ENCODE peak calls at places on chromosome 17, in five cellular contexts. C is uterus, X is tibial artery, D is pancreas, G is colonic mucosa. E is an unnamed sample. For H3K9me3, the result is how much of the 10 kb centered on the place peaks cover.

GRCh38 chr17:9389116-9389515 is 186.5 kb downstream of the STX8 start:
- DNase-seq in D (no peak), G (no peak), C (no peak), X (no peak), E (no peak)

GRCh38 chr17:31251618-31252328 is 45.3 kb downstream of the OMG start:
- DNase-seq in X (no peak), G (no peak), C (no peak), D (no peak), E (no peak)

GRCh38 chr17:44065668-44066203 is 735 bp downstream of the LSM12 start:
- DNase-seq in X (no peak), C (no peak), D (no peak), G (no peak), E (peak)

GRCh38 chr17:35065880-35066279 is 2.4 kb upstream of the RFFL start:
- DNase-seq in X (no peak), C (no peak), D (no peak), G (no peak), E (no peak)

GRCh38 chr17:83181991-83182619 is 102.7 kb downstream of the METRNL start:
- DNase-seq in X (no peak), G (no peak), D (no peak), C (peak), E (no peak)

GRCh38 chr17:15928286-15928785 is 16.6 kb upstream of the ADORA2B start:
- DNase-seq in D (no peak), G (no peak), X (no peak), C (no peak), E (no peak)

GRCh38 chr17:62150471-62150870 is 85.4 kb upstream of the MED13 start:
- DNase-seq in D (no peak), G (no peak), X (no peak), C (no peak), E (no peak)

GRCh38 chr17:1232331-1232730 is 37.9 kb upstream of the BHLHA9 start:
- DNase-seq in D (no peak), G (no peak), X (no peak), C (no peak), E (no peak)

GRCh38 chr17:29054835-29055234 is 11.9 kb downstream of the PIPOX start:
- DNase-seq in X (no peak), D (no peak), G (no peak), C (no peak), E (no peak)

GRCh38 chr17:49913226-49914095 is 55.5 kb upstream of the DLX4 start:
- DNase-seq in D (no peak), C (no peak), G (no peak), X (no peak), E (no peak)

GRCh38 chr17:4174556-4174955 is 31.6 kb downstream of the CYB5D2 start:
- DNase-seq in C (no peak), G (no peak), D (no peak), X (no peak), E (no peak)

GRCh38 chr17:81840826-81841778 is 6.3 kb upstream of the PPP1R27 start:
- DNase-seq in X (no peak), G (no peak), C (no peak), D (peak), E (no peak)

GRCh38 chr17:40317345-40317873 is 8.4 kb downstream of the RARA start:
- DNase-seq in X (no peak), D (no peak), G (peak), C (peak), E (no peak)

GRCh38 chr17:43888548-43888947 is 18.8 kb downstream of the MPP2 start:
- DNase-seq in D (no peak), X (no peak), C (no peak), G (no peak), E (no peak)

GRCh38 chr17:72402727-72403210 is 281.9 kb downstream of the SOX9 start:
- DNase-seq in D (no peak), C (no peak), G (no peak), X (no peak), E (no peak)

GRCh38 chr17:49926886-49927285 is 42.1 kb upstream of the DLX4 start:
- DNase-seq in D (peak), X (peak), C (no peak), G (no peak), E (no peak)

GRCh38 chr17:3015890-3016289 is 47.5 kb downstream of the OR1D5 start:
- DNase-seq in X (no peak), D (no peak), G (no peak), C (no peak), E (no peak)

GRCh38 chr17:27226611-27227234 is 67.2 kb upstream of the WSB1 start:
- DNase-seq in X (no peak), D (no peak), G (no peak), C (no peak), E (no peak)

GRCh38 chr17:321386-321941 is 31.1 kb downstream of the RPH3AL start:
- DNase-seq in D (peak), G (no peak), C (no peak), X (no peak), E (no peak)

DNA sequence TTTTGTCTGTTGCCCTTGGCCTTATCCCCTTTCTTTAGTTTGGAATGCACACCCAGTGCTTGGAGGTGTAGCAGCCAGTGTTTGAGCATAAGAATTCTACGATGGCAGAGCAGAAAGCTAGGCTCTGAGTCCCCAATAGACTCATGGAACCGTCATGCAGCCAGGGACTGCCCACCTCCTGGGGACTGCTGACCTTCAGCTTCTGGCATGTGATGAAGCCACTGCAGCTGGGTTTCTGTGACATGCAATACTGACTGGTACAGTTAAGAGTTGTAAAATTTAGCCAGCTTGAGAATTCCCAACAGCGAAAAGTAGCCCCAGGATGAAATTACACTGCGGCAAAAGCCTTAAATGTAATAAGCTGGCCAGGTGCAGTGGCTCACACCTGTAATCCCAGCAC is 9.0 kb upstream of the MAP3K14 start:
- DNase-seq in C (peak), D (no peak), X (no peak), G (peak), E (no peak)
- H3K27ac ChIP-seq in C (no peak), D (no peak), X (no peak), G (no peak), E (no peak)

DNA sequence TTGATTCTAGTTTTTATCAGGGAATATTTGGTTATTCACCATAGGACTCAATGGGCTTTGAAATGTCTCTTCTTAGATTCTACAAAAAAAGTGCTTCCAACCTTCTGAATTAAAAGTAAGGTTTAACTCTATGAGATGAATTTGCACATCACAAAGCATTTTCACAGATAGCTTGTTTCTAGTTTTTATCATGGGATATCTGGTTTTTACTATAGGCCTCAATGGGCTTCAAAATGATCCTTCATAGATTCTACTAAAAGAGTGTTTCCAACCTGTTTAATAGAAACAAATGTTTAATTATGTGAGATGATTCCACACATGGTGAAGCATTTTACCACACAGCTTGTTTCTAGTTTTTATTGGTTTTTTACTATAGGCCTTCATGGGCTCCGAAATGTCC is 560.7 kb downstream of the KCNJ18 start:
- DNase-seq in X (no peak), D (no peak), C (no peak), G (no peak), E (no peak)
- H3K9me3 ChIP-seq in X (under half), D (under half), C (under half), G (under half), E (under half)

GRCh38 chr17:48294193-48294909 is 135.7 kb downstream of the SKAP1 start:
- DNase-seq in D (no peak), C (no peak), X (no peak), G (no peak), E (no peak)
- H3K4me3 ChIP-seq in D (no peak), C (no peak), X (no peak), G (no peak), E (no peak)

GRCh38 chr17:65305778-65306177 is 168.6 kb downstream of the RGS9 start:
- DNase-seq in C (no peak), D (no peak), X (no peak), G (no peak), E (no peak)
- H3K27ac ChIP-seq in C (no peak), D (no peak), X (no peak), G (no peak), E (no peak)

GRCh38 chr17:21689604-21690003 is 2.7 kb upstream of the KCNJ18 start:
- DNase-seq in X (peak), D (no peak), G (no peak), C (peak), E (no peak)

GRCh38 chr17:21686165-21687015 is 5.9 kb upstream of the KCNJ18 start:
- DNase-seq in G (no peak), C (no peak), D (no peak), X (no peak), E (no peak)

GRCh38 chr17:21688293-21688949 is 3.9 kb upstream of the KCNJ18 start:
- DNase-seq in D (no peak), C (no peak), X (no peak), G (no peak), E (no peak)

GRCh38 chr17:21687136-21687953 is 5.0 kb upstream of the KCNJ18 start:
- DNase-seq in C (no peak), G (no peak), D (no peak), X (no peak), E (no peak)
- H3K9me3 ChIP-seq in C (under half), G (under half), D (under half), X (under half), E (under half)

GRCh38 chr17:48814504-48814903 is 2.5 kb downstream of the TTLL6 start:
- DNase-seq in D (no peak), X (peak), G (peak), C (no peak), E (peak)

GRCh38 chr17:48816774-48817590 is at the start of gene TTLL6:
- DNase-seq in C (peak), G (peak), X (peak), D (peak), E (peak)

GRCh38 chr17:48816438-48816773 is 623 bp downstream of the TTLL6 start:
- DNase-seq in G (no peak), X (no peak), C (no peak), D (no peak), E (no peak)

GRCh38 chr17:48819466-48819865 is 2.4 kb upstream of the TTLL6 start:
- DNase-seq in D (no peak), C (no peak), G (no peak), X (no peak), E (no peak)

GRCh38 chr17:48818361-48818841 is 1.4 kb upstream of the TTLL6 start:
- DNase-seq in D (no peak), X (no peak), G (no peak), C (no peak), E (no peak)
- H3K4me3 ChIP-seq in D (no peak), X (no peak), G (no peak), C (no peak), E (no peak)

GRCh38 chr17:57927048-57927723 is 28.0 kb downstream of the CUEDC1 start:
- DNase-seq in G (peak), C (no peak), X (no peak), D (no peak), E (no peak)

GRCh38 chr17:57929392-57929791 is 25.8 kb downstream of the CUEDC1 start:
- DNase-seq in X (no peak), G (no peak), C (no peak), D (no peak), E (no peak)

GRCh38 chr17:57926723-57927047 is 28.5 kb downstream of the CUEDC1 start:
- DNase-seq in D (no peak), C (no peak), X (no peak), G (no peak), E (no peak)

GRCh38 chr17:57930239-57930638 is 25.0 kb downstream of the CUEDC1 start:
- DNase-seq in G (no peak), C (no peak), D (no peak), X (no peak), E (no peak)

GRCh38 chr17:57928898-57929297 is 26.3 kb downstream of the CUEDC1 start:
- DNase-seq in D (no peak), X (no peak), C (no peak), G (no peak), E (no peak)
- H3K27ac ChIP-seq in D (no peak), X (no peak), C (no peak), G (no peak), E (no peak)

DNA sequence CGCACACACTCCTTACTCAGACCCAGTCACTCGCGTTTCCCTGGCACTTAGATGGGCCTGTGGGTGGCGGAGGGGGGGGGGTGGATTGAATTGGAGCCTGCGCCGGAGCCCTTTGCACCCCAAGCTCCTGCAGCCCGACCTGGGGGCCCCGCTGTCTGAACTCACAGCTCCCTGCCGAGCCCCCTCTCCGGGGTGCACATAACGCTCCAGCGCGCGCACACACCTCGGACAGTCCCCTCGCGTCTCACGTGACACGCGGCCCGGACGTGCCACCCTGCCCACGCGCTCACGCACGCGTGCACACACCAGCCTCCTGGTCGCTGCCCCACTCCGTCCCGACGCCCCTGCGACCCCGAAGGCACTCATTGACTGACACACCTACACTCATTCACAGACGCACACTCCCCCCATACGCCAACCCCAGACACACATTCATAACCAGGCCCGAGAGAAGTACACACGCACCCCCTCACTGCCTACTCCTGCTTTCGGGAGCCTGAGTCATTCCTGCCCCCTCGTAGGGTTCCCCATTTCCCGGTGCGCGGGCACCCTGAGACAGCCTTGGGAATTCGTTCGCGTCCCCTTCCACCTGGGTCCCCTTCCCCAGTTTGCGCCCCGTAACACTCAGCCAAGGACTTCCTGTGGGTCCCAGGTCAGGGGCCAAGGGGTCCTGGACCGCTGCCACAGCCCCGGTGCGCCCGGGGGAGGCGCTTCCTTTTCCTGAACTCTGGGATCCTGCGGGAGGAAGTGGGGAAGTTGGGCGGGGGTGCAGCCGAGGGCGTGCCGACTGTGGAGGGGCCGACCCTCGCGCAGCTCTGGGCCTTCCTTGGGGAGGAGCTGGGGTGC is 1.1 kb downstream of the TBKBP1 start:
- DNase-seq in X (peak), G (peak), D (peak), C (peak), E (no peak)
- H3K9me3 ChIP-seq in X (under half), G (under half), D (under half), C (under half), E (under half)